ENCODE peak calls at places on chromosomes 3 and 15, in nine cellular contexts. Y is B cell, S is fibroblast of pulmonary artery, M is tibial nerve, A is endothelial cell, Q is GM10248, E is osteocyte, X is WTC11, O is left ventricle myocardium inferior. T is an unnamed sample.

GRCh38 chr15:60444289-60444912 is 34.5 kb downstream of the ICE2 start:
- DNase-seq in Y (no peak), S (peak), M (no peak), A (no peak), Q (no peak), E (no peak), X (no peak), O (no peak), T (no peak)

GRCh38 chr3:14237431-14237830 is 58.8 kb downstream of the LSM3 start:
- DNase-seq in Y (no peak), S (no peak), M (no peak), A (no peak), Q (no peak), E (peak), X (no peak), O (peak), T (no peak)

GRCh38 chr3:126083511-126083912 is 412 bp downstream of the SLC41A3 start:
- DNase-seq in Y (no peak), S (no peak), M (no peak), A (peak), Q (peak), E (no peak), X (peak), O (peak), T (no peak)

GRCh38 chr3:119681279-119681678 is 4.1 kb upstream of the COX17 start:
- DNase-seq in Y (no peak), S (peak), M (no peak), A (no peak), Q (peak), E (no peak), X (no peak), O (no peak), T (peak)

GRCh38 chr15:75695634-75696302 is 16.9 kb downstream of the CSPG4 start:
- DNase-seq in Y (no peak), S (no peak), M (no peak), A (no peak), Q (peak), E (no peak), X (no peak), O (no peak), T (no peak)

GRCh38 chr3:62241279-62241678 is 132.1 kb downstream of the FEZF2 start:
- DNase-seq in Y (no peak), S (no peak), M (no peak), A (no peak), Q (no peak), E (no peak), X (no peak), O (no peak), T (no peak)

GRCh38 chr3:123156276-123156995 is 45.3 kb upstream of the SEC22A start:
- DNase-seq in Y (no peak), S (no peak), M (no peak), A (no peak), Q (no peak), E (peak), X (no peak), O (no peak), T (no peak)

GRCh38 chr15:28117591-28117990 is 18.5 kb upstream of the OCA2 start:
- DNase-seq in Y (no peak), S (no peak), M (no peak), A (no peak), Q (no peak), E (no peak), X (no peak), O (no peak), T (no peak)

GRCh38 chr3:179526989-179527391 is 35.7 kb upstream of the ACTL6A start:
- DNase-seq in Y (no peak), S (peak), M (no peak), A (peak), Q (no peak), E (no peak), X (peak), O (peak), T (no peak)

GRCh38 chr3:99842826-99843589 is 25.3 kb downstream of the CMSS1 start:
- DNase-seq in Y (no peak), S (peak), M (no peak), A (no peak), Q (peak), E (no peak), X (no peak), O (no peak), T (peak)

GRCh38 chr3:69472093-69472492 is 86.2 kb upstream of the FRMD4B start:
- DNase-seq in Y (no peak), S (no peak), M (no peak), A (no peak), Q (no peak), E (no peak), X (no peak), O (no peak), T (no peak)

GRCh38 chr15:32674681-32675080 is 33.2 kb downstream of the SCG5 start:
- DNase-seq in Y (no peak), S (no peak), M (no peak), A (no peak), Q (no peak), E (no peak), X (no peak), O (no peak), T (no peak)

GRCh38 chr3:171345112-171345843 is 114.9 kb downstream of the TNIK start:
- DNase-seq in Y (no peak), S (no peak), M (no peak), A (no peak), Q (no peak), E (no peak), X (no peak), O (no peak), T (no peak)

GRCh38 chr3:10926831-10927521 is 65.6 kb upstream of the SLC6A1 start:
- DNase-seq in Y (no peak), S (peak), M (no peak), A (no peak), Q (no peak), E (no peak), X (no peak), O (no peak), T (no peak)

GRCh38 chr15:76460871-76461270 is 124.3 kb downstream of the ISL2 start:
- DNase-seq in Y (no peak), S (peak), M (no peak), A (no peak), Q (no peak), E (no peak), X (no peak), O (no peak), T (no peak)

GRCh38 chr15:70708839-70709238 is 54.5 kb downstream of the UACA start:
- DNase-seq in Y (no peak), S (no peak), M (no peak), A (no peak), Q (no peak), E (no peak), X (no peak), O (no peak), T (no peak)

GRCh38 chr15:25724899-25725298 is 138.2 kb downstream of the ATP10A start:
- DNase-seq in Y (no peak), S (no peak), M (no peak), A (no peak), Q (no peak), E (peak), X (no peak), O (no peak), T (no peak)

GRCh38 chr3:149763565-149763964 is 11.3 kb upstream of the COMMD2 start:
- DNase-seq in Y (no peak), S (no peak), M (no peak), A (no peak), Q (no peak), E (no peak), X (no peak), O (no peak), T (no peak)

GRCh38 chr3:88263417-88264116 is 113.8 kb downstream of the C3orf38 start:
- DNase-seq in Y (no peak), S (no peak), M (no peak), A (no peak), Q (no peak), E (no peak), X (no peak), O (no peak), T (no peak)

GRCh38 chr3:139388961-139389551 is 391 bp downstream of the COPB2 start:
- DNase-seq in Y (peak), S (peak), M (no peak), A (no peak), Q (peak), E (no peak), X (no peak), O (no peak), T (peak)

GRCh38 chr3:167102071-167102470 is 278.0 kb downstream of the ZBBX start:
- DNase-seq in Y (no peak), S (no peak), M (no peak), A (no peak), Q (no peak), E (no peak), X (peak), O (no peak), T (no peak)

GRCh38 chr3:187044871-187045552 is 94.3 kb downstream of the RPL39L start:
- DNase-seq in Y (no peak), S (peak), M (no peak), A (no peak), Q (no peak), E (no peak), X (no peak), O (peak), T (no peak)
- TF ChIP-seq CTCF in Y (no peak), S (peak), M (no peak), A (peak), Q (no peak), E (no peak), X (no peak), O (no peak), T (no peak)

DNA sequence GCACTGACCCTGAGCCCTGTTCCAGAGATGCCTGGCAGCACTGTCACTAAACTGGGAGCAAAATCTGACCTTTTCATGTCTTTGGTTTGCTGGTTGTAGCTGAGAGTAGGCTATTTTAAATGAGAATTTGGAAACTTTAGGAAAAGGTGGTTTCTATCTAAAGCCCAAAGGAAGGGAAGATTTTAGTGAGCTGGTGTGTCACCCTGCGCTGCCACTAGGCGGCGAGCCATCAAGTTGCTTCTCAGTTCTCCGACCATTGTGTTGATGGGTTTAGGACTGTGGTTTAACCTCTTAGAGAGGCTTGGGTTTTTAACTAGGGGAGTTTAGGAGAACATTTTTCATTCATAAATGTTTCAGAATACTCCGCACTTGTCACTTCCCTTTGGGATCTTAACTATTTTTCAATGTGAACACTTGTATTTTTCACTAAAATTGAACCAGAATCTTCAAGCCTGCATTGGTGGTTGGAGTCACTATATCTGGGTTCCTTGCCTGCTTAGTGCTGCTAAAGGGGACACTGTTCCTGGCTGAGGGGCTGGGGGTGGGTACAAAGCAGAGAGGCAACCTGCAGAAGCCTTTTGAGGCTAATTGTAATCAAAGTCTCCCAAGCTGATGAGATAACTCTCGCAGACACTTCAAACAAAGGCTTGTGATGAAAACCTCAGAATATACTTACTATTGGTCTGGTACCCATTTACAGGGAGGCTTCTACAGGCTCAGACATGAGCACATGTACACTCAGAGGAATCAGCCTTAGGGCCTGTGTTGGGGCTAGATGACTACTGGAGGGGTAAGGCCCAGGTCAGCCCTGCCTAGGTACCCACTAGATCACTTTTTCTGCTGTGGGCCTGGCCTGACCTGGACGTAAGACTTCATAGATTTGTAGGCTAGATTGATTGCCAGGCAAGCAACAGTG is 16.8 kb downstream of the EXOSC7 start:
- DNase-seq in Y (no peak), S (no peak), M (no peak), A (peak), Q (peak), E (no peak), X (peak), O (no peak), T (peak)
- TF ChIP-seq CTCF in Y (peak), S (peak), M (peak), A (peak), Q (peak), E (peak), X (peak), O (peak), T (peak)

GRCh38 chr3:38707730-38708129 is 58.2 kb upstream of the SCN5A start:
- DNase-seq in Y (no peak), S (no peak), M (no peak), A (peak), Q (no peak), E (no peak), X (peak), O (no peak), T (no peak)
- TF ChIP-seq CTCF in Y (no peak), S (peak), M (no peak), A (no peak), Q (peak), E (no peak), X (no peak), O (peak), T (peak)

DNA sequence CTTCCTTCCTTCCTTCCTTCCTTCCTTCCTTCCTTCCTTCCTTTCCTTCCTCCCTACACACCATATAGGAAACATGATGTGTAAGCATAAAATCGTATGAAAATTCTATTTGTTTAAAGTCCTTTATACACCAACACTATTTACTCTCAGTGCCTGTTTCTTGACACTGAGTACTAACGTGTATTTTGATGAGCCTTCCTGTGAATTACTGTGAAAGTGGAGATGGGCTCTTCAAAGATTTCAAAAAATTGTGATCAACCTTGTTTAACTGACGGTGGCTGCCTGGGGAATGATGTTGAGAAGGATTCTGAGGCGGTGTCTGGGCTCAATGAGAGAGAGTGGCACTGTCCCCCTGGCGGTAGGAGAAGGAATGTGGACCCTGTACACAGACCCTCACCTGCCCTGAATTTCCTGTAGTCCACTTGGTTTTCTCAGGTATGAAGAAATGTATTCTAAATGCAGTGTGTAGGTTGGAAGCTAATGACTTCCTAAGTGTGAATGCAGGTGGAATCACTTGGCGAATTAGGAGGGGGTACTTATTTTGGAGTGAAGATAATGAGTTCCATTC is 237.9 kb downstream of the GAP43 start:
- DNase-seq in Y (no peak), S (no peak), M (no peak), A (no peak), Q (no peak), E (no peak), X (peak), O (no peak), T (no peak)
- TF ChIP-seq CTCF in Y (no peak), S (peak), M (no peak), A (peak), Q (no peak), E (peak), X (peak), O (no peak), T (no peak)

GRCh38 chr3:128945878-128946175 is 48.0 kb downstream of the CFAP92 start:
- DNase-seq in Y (no peak), S (no peak), M (no peak), A (no peak), Q (no peak), E (peak), X (no peak), O (no peak), T (no peak)

GRCh38 chr3:128950223-128950938 is 43.5 kb downstream of the CFAP92 start:
- DNase-seq in Y (no peak), S (peak), M (no peak), A (no peak), Q (no peak), E (peak), X (no peak), O (no peak), T (peak)

GRCh38 chr3:128945041-128945877 is 48.6 kb downstream of the CFAP92 start:
- DNase-seq in Y (no peak), S (no peak), M (no peak), A (no peak), Q (no peak), E (peak), X (no peak), O (no peak), T (no peak)

GRCh38 chr3:128949158-128949557 is 44.7 kb downstream of the CFAP92 start:
- DNase-seq in Y (no peak), S (no peak), M (no peak), A (no peak), Q (no peak), E (peak), X (no peak), O (no peak), T (no peak)

GRCh38 chr3:128946411-128946810 is 47.5 kb downstream of the CFAP92 start:
- DNase-seq in Y (no peak), S (peak), M (no peak), A (no peak), Q (no peak), E (peak), X (no peak), O (no peak), T (no peak)
- TF ChIP-seq CTCF in Y (no peak), S (no peak), M (no peak), A (no peak), Q (no peak), E (no peak), X (no peak), O (no peak), T (no peak)

T was measured in GM20000.